ENCODE peak calls at places on chromosomes 6 and 20, in six cellular contexts. One of them, this sample, is unnamed.

GRCh38 chr6:7562769-7563168 is 21.3 kb downstream of the DSP start:
- DNase-seq in EL: no peak
- DNase-seq in dorsolateral prefrontal cortex: no peak
- DNase-seq in glomerular endothelial cell: no peak
- DNase-seq in lung: no peak
- DNase-seq in right cardiac atrium: no peak
- DNase-seq in this sample: no peak

GRCh38 chr6:44135173-44135748 is 7.9 kb downstream of the TMEM63B start:
- DNase-seq in lung: no peak
- DNase-seq in glomerular endothelial cell: no peak
- DNase-seq in dorsolateral prefrontal cortex: no peak
- DNase-seq in right cardiac atrium: no peak
- DNase-seq in EL: no peak
- DNase-seq in this sample: no peak

GRCh38 chr6:109304284-109305015 is 77.8 kb downstream of the CD164 start:
- DNase-seq in EL: no peak
- DNase-seq in lung: no peak
- DNase-seq in glomerular endothelial cell: no peak
- DNase-seq in dorsolateral prefrontal cortex: no peak
- DNase-seq in right cardiac atrium: no peak
- DNase-seq in this sample: no peak

GRCh38 chr20:58759947-58760346 is 67.3 kb downstream of the NPEPL1 start:
- DNase-seq in right cardiac atrium: no peak
- DNase-seq in lung: no peak
- DNase-seq in dorsolateral prefrontal cortex: no peak
- DNase-seq in glomerular endothelial cell: no peak
- DNase-seq in EL: no peak
- DNase-seq in this sample: no peak

GRCh38 chr6:79557683-79558082 is 20.5 kb upstream of the LCA5 start:
- DNase-seq in right cardiac atrium: no peak
- DNase-seq in lung: no peak
- DNase-seq in glomerular endothelial cell: no peak
- DNase-seq in dorsolateral prefrontal cortex: no peak
- DNase-seq in EL: no peak
- DNase-seq in this sample: no peak

GRCh38 chr6:50007821-50008220 is 14.0 kb downstream of the DEFB110 start:
- DNase-seq in lung: no peak
- DNase-seq in EL: peak; percentile 12
- DNase-seq in glomerular endothelial cell: no peak
- DNase-seq in right cardiac atrium: no peak
- DNase-seq in dorsolateral prefrontal cortex: no peak
- DNase-seq in this sample: no peak

GRCh38 chr6:45880139-45880538 is 135.5 kb downstream of the CLIC5 start:
- DNase-seq in EL: no peak
- DNase-seq in dorsolateral prefrontal cortex: no peak
- DNase-seq in right cardiac atrium: peak; percentile 53
- DNase-seq in lung: no peak
- DNase-seq in glomerular endothelial cell: no peak
- DNase-seq in this sample: no peak

GRCh38 chr6:42758756-42759430 is 13.0 kb upstream of the TBCC start:
- DNase-seq in EL: no peak
- DNase-seq in lung: no peak
- DNase-seq in dorsolateral prefrontal cortex: no peak
- DNase-seq in glomerular endothelial cell: no peak
- DNase-seq in right cardiac atrium: no peak
- DNase-seq in this sample: no peak

GRCh38 chr6:14888575-14889000 is 357.3 kb upstream of the JARID2 start:
- DNase-seq in lung: no peak
- DNase-seq in EL: no peak
- DNase-seq in dorsolateral prefrontal cortex: no peak
- DNase-seq in right cardiac atrium: no peak
- DNase-seq in glomerular endothelial cell: no peak
- DNase-seq in this sample: no peak

GRCh38 chr20:3312940-3313656 is 74.1 kb upstream of the SLC4A11 start:
- DNase-seq in glomerular endothelial cell: no peak
- DNase-seq in lung: no peak
- DNase-seq in dorsolateral prefrontal cortex: no peak
- DNase-seq in right cardiac atrium: no peak
- DNase-seq in EL: peak; percentile 49
- DNase-seq in this sample: peak; percentile 66

GRCh38 chr20:44056010-44056698 is 130.8 kb downstream of the JPH2 start:
- DNase-seq in right cardiac atrium: no peak
- DNase-seq in lung: no peak
- DNase-seq in dorsolateral prefrontal cortex: no peak
- DNase-seq in EL: peak; percentile 23
- DNase-seq in glomerular endothelial cell: no peak
- DNase-seq in this sample: no peak

GRCh38 chr20:584375-585301 is 25.5 kb downstream of the TCF15 start:
- DNase-seq in dorsolateral prefrontal cortex: no peak
- DNase-seq in EL: no peak
- DNase-seq in lung: no peak
- DNase-seq in glomerular endothelial cell: no peak
- DNase-seq in right cardiac atrium: peak; percentile 32
- DNase-seq in this sample: no peak

GRCh38 chr6:143482593-143482992 is 28.9 kb downstream of the FUCA2 start:
- DNase-seq in lung: no peak
- DNase-seq in glomerular endothelial cell: no peak
- DNase-seq in right cardiac atrium: no peak
- DNase-seq in EL: no peak
- DNase-seq in dorsolateral prefrontal cortex: no peak
- DNase-seq in this sample: no peak